ENCODE peak calls at places on chromosomes 4 and X, in six cellular contexts. A is spleen, N is sigmoid colon, V is K562, G is GM12878, X is HCT116. M is an unnamed sample.

GRCh38 chr4:37392540-37393255 is 148.2 kb downstream of the NWD2 start:
- DNase-seq in A (no peak), N (peak), V (no peak), G (no peak), X (peak), M (no peak)

GRCh38 chr4:129059028-129059427 is 34.3 kb downstream of the SCLT1 start:
- DNase-seq in A (no peak), N (no peak), V (no peak), G (no peak), X (no peak), M (no peak)

GRCh38 chr4:173230077-173230476 is 61.5 kb downstream of the GALNT7 start:
- DNase-seq in A (no peak), N (no peak), V (no peak), G (no peak), X (no peak), M (no peak)

GRCh38 chr4:61200195-61200990 is at the start of gene ADGRL3:
- DNase-seq in A (peak), N (peak), V (no peak), G (no peak), X (no peak), M (no peak)

GRCh38 chrX:149392896-149393295 is 112.2 kb downstream of the IDS start:
- DNase-seq in A (no peak), N (no peak), V (no peak), G (no peak), X (no peak), M (no peak)

GRCh38 chr4:6779667-6780565 is 2.6 kb upstream of the KIAA0232 start:
- DNase-seq in A (no peak), N (no peak), V (no peak), G (no peak), X (no peak), M (no peak)

GRCh38 chr4:5895287-5895686 is 2.4 kb upstream of the CRMP1 start:
- DNase-seq in A (no peak), N (no peak), V (no peak), G (no peak), X (no peak), M (no peak)

GRCh38 chr4:116522922-116523321 is 562.5 kb downstream of the TRAM1L1 start:
- DNase-seq in A (no peak), N (no peak), V (no peak), G (no peak), X (no peak), M (no peak)

GRCh38 chr4:84545093-84545492 is 37.8 kb upstream of the CDS1 start:
- DNase-seq in A (no peak), N (no peak), V (no peak), G (no peak), X (no peak), M (no peak)

GRCh38 chrX:51461053-51462050 is 35.0 kb downstream of the NUDT11 start:
- DNase-seq in A (no peak), N (no peak), V (peak), G (no peak), X (peak), M (no peak)

GRCh38 chr4:68904786-68905185 is 46.8 kb downstream of the UGT2A3 start:
- DNase-seq in A (no peak), N (no peak), V (no peak), G (peak), X (no peak), M (peak)

GRCh38 chr4:55004831-55005230 is 120.6 kb downstream of the KDR start:
- DNase-seq in A (no peak), N (no peak), V (no peak), G (no peak), X (no peak), M (no peak)

GRCh38 chr4:166836865-166837264 is 397.4 kb downstream of the SPOCK3 start:
- DNase-seq in A (no peak), N (no peak), V (no peak), G (no peak), X (no peak), M (no peak)

GRCh38 chrX:97685753-97686152 is 802.0 kb downstream of the RPA4 start:
- DNase-seq in A (no peak), N (no peak), V (peak), G (no peak), X (peak), M (no peak)

GRCh38 chrX:119647552-119648420 is 41.6 kb upstream of the NKRF start:
- DNase-seq in A (no peak), N (no peak), V (no peak), G (peak), X (no peak), M (no peak)

GRCh38 chrX:805988-806387 is 175.4 kb downstream of the SHOX start:
- DNase-seq in A (no peak), N (no peak), V (no peak), G (no peak), X (no peak), M (no peak)

GRCh38 chr4:26060286-26060685 is 146.3 kb downstream of the SMIM20 start:
- DNase-seq in A (no peak), N (no peak), V (no peak), G (no peak), X (no peak), M (no peak)

GRCh38 chrX:120244735-120245498 is 5.7 kb upstream of the ZBTB33 start:
- DNase-seq in A (peak), N (peak), V (peak), G (no peak), X (peak), M (peak)

GRCh38 chr4:2353222-2354107 is 65.0 kb downstream of the ZFYVE28 start:
- DNase-seq in A (peak), N (peak), V (no peak), G (no peak), X (no peak), M (no peak)

GRCh38 chr4:3478446-3479357 is 15.6 kb downstream of the DOK7 start:
- DNase-seq in A (no peak), N (no peak), V (no peak), G (no peak), X (no peak), M (no peak)

GRCh38 chr4:131370846-131371245 is 1778.2 kb upstream of the PCDH10 start:
- DNase-seq in A (no peak), N (no peak), V (no peak), G (no peak), X (no peak), M (no peak)

GRCh38 chrX:39969099-39969825 is 128.5 kb downstream of the BCOR start:
- DNase-seq in A (no peak), N (no peak), V (no peak), G (no peak), X (no peak), M (no peak)

GRCh38 chr4:154018659-154019058 is 229.8 kb upstream of the SFRP2 start:
- DNase-seq in A (no peak), N (no peak), V (no peak), G (no peak), X (no peak), M (no peak)

GRCh38 chr4:86834901-86835300 is 14.3 kb downstream of the SLC10A6 start:
- DNase-seq in A (no peak), N (no peak), V (no peak), G (no peak), X (no peak), M (no peak)

GRCh38 chr4:104641427-104641826 is 146.7 kb upstream of the CXXC4 start:
- DNase-seq in A (no peak), N (no peak), V (no peak), G (no peak), X (no peak), M (no peak)

GRCh38 chrX:37685452-37686347 is at the start of gene XK:
- DNase-seq in A (peak), N (peak), V (peak), G (no peak), X (peak), M (peak)

GRCh38 chr4:16516796-16517413 is 290.6 kb upstream of the TAPT1 start:
- DNase-seq in A (no peak), N (no peak), V (no peak), G (no peak), X (no peak), M (peak)

GRCh38 chrX:140572724-140573123 is 67.9 kb upstream of the SOX3 start:
- DNase-seq in A (no peak), N (no peak), V (peak), G (peak), X (no peak), M (no peak)

GRCh38 chr4:84151574-84151973 is 347.5 kb downstream of the NKX6-1 start:
- DNase-seq in A (no peak), N (no peak), V (no peak), G (no peak), X (peak), M (no peak)

GRCh38 chr4:87856816-87857215 is 24.0 kb downstream of the MEPE start:
- DNase-seq in A (no peak), N (no peak), V (no peak), G (no peak), X (no peak), M (no peak)

GRCh38 chr4:153643406-153644016 is 40.6 kb upstream of the TLR2 start:
- DNase-seq in A (no peak), N (no peak), V (peak), G (peak), X (peak), M (no peak)

GRCh38 chrX:72621619-72622485 is 49.2 kb upstream of the HDAC8 start:
- DNase-seq in A (no peak), N (no peak), V (no peak), G (peak), X (peak), M (no peak)

GRCh38 chr4:2290488-2290887 is 28.6 kb upstream of the MXD4 start:
- DNase-seq in A (peak), N (peak), V (no peak), G (no peak), X (no peak), M (no peak)

GRCh38 chr4:64718091-64718490 is 308.8 kb upstream of the TECRL start:
- DNase-seq in A (no peak), N (no peak), V (no peak), G (no peak), X (no peak), M (no peak)

GRCh38 chr4:147865926-147866325 is 134.0 kb downstream of the ARHGAP10 start:
- DNase-seq in A (no peak), N (no peak), V (no peak), G (no peak), X (no peak), M (no peak)

GRCh38 chr4:48400416-48400815 is 59.1 kb downstream of the SLAIN2 start:
- DNase-seq in A (no peak), N (no peak), V (no peak), G (no peak), X (no peak), M (no peak)

GRCh38 chr4:113561758-113562157 is 199.8 kb downstream of the CAMK2D start:
- DNase-seq in A (no peak), N (no peak), V (no peak), G (no peak), X (no peak), M (no peak)

GRCh38 chr4:89754531-89754930 is 82.4 kb downstream of the SNCA start:
- DNase-seq in A (no peak), N (no peak), V (no peak), G (no peak), X (no peak), M (no peak)

GRCh38 chr4:25702848-25703247 is 47.2 kb downstream of the SLC34A2 start:
- DNase-seq in A (no peak), N (no peak), V (no peak), G (no peak), X (no peak), M (no peak)

GRCh38 chrX:54184474-54184873 is 1.4 kb upstream of the FAM120C start:
- DNase-seq in A (no peak), N (no peak), V (no peak), G (no peak), X (no peak), M (no peak)

GRCh38 chrX:54180403-54180802 is 2.7 kb downstream of the FAM120C start:
- DNase-seq in A (no peak), N (no peak), V (no peak), G (no peak), X (no peak), M (no peak)

GRCh38 chrX:54181196-54181953 is 1.7 kb downstream of the FAM120C start:
- DNase-seq in A (no peak), N (no peak), V (no peak), G (no peak), X (no peak), M (no peak)

GRCh38 chrX:54182864-54183613 is at the start of gene FAM120C:
- DNase-seq in A (peak), N (peak), V (peak), G (peak), X (peak), M (peak)

DNA sequence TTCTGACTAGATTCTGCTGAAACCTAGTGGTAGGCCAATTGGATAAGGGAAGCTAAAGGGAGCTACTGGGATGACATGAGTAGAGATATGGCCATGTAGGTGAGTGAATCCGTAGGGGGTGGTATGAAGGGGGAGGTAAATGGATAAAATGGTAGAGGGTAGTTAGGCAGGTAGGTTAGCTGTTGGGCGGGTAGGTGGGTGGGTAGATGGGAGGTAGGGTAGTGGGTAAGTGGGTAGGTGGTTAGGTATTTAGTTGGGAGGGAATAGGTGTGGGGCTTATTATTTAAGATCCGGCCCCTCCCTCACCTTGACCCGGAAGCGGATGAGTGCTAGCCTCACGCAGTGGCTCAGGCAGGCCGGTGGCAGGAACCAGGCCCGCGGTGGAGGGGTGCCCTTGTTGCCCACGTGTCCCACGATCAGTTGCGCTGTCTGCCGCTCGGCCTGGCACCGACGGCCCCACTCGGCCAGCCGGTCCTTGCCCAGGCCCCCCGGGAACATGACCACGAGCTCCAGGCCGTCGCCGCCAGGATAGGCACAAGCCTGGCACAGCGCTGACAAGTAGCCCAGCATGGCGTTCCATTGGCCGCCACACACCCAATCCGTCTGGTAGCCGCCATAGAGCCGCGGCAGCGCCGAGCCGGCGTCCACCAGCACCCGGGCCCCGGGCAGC is 725 bp downstream of the FAM120C start:
- DNase-seq in A (peak), N (peak), V (peak), G (no peak), X (peak), M (peak)
- TF ChIP-seq POLR2A in A (no peak), N (no peak), V (peak), G (peak), X (peak), M (no peak)

DNA sequence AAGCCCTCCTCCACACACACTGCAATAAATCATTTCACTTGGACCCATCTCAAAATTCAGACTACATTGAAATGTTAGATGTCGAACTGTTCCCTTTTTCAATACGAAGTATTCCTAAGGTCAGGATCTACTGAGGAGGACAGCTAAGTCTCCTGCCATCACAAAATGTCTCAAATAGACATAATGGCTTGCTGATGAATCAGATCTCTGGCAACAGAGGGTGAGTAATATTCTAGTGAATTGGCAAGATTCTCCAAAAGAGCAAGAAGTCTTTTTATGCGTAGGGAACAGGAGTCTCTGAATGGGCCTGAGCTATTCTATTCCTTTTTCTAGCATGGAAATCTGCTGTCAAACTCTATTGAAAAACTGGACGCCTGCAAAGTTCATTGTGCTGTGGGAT is 145.4 kb downstream of the FNIP2 start:
- DNase-seq in A (no peak), N (no peak), V (no peak), G (no peak), X (no peak), M (no peak)
- TF ChIP-seq POLR2AphosphoS5 in A (no peak), N (peak), V (no peak), G (no peak), X (no peak), M (no peak)

DNA sequence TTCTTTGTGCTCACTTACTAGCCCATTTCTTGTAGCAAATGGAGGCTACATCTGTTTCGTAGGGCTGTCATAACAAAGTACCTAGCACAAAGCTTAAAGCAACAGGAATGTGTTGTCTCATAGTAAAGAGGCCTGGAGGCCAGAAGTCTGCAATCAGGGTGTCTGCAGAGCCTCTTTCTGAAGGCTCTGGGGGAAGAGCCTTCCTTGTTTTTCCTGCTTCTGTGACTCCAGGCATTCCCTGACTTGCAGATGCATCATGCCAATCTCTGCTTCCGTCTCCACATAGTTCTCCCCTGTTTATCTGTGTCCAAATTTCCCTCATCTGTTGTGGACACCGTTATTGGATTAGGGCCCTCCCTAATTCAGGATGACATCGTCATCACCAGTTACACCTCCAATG is 67.1 kb downstream of the SHROOM2 start:
- DNase-seq in A (no peak), N (no peak), V (no peak), G (no peak), X (no peak), M (no peak)
- TF ChIP-seq CTCF in A (no peak), N (no peak), V (no peak), G (no peak), X (no peak), M (no peak)

GRCh38 chr4:53374777-53375258 is 2.6 kb upstream of the FIP1L1 start:
- DNase-seq in A (no peak), N (no peak), V (no peak), G (no peak), X (no peak), M (no peak)

GRCh38 chr4:53376900-53377299 is 541 bp upstream of the FIP1L1 start:
- DNase-seq in A (no peak), N (no peak), V (no peak), G (no peak), X (no peak), M (no peak)

GRCh38 chr4:53378171-53378482 is 686 bp downstream of the FIP1L1 start:
- DNase-seq in A (no peak), N (no peak), V (no peak), G (no peak), X (no peak), M (no peak)

GRCh38 chr4:53380221-53380620 is 2.8 kb downstream of the FIP1L1 start:
- DNase-seq in A (no peak), N (no peak), V (no peak), G (no peak), X (no peak), M (no peak)

GRCh38 chr4:53377319-53378170 is at the start of gene FIP1L1:
- DNase-seq in A (peak), N (peak), V (peak), G (peak), X (peak), M (peak)
- TF ChIP-seq POLR2A in A (no peak), N (peak), V (peak), G (peak), X (peak), M (peak)

DNA sequence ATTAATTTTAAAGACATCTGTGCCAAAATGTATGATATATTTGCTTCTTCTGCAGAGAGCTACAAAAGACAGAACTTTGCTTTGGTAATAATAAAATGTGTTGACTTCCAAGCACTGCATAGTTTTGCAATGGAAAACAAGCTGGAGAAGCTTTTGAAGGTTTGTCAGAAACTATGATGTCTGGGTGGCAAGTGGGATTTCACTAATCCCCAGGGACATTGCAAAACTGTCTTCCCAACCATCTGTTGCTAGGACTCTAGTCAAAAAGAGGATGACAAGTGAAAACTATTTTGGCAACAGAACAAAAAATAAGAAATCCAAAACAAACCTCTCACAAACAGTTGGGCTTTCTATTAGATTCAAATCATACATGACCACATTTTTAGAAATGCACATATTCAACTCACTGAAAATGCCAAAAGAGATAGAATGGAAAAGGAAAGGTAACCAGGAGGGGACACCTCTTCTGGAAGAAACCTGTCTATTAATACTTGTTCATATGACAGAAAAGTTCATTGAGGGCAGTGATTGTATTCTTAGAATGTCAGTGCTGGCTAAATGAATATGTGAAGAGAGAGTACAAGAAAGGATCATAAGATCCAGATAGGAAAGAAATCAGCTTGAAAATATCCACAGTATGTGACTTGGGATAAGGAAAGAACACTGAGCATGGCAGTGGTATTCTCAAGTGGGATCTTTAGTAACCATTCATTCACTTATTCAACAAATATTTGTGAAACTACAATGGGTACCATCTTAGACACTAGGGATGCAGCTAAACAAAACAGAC is 228.0 kb downstream of the RASL11B start:
- DNase-seq in A (no peak), N (no peak), V (no peak), G (no peak), X (no peak), M (no peak)
- TF ChIP-seq POLR2AphosphoS5 in A (no peak), N (no peak), V (no peak), G (no peak), X (no peak), M (no peak)

GRCh38 chr4:98363431-98363830 is 102.2 kb downstream of the RAP1GDS1 start:
- DNase-seq in A (no peak), N (no peak), V (no peak), G (no peak), X (no peak), M (no peak)

GRCh38 chr4:98374643-98375042 is 113.5 kb downstream of the RAP1GDS1 start:
- DNase-seq in A (no peak), N (no peak), V (no peak), G (no peak), X (no peak), M (no peak)

DNA sequence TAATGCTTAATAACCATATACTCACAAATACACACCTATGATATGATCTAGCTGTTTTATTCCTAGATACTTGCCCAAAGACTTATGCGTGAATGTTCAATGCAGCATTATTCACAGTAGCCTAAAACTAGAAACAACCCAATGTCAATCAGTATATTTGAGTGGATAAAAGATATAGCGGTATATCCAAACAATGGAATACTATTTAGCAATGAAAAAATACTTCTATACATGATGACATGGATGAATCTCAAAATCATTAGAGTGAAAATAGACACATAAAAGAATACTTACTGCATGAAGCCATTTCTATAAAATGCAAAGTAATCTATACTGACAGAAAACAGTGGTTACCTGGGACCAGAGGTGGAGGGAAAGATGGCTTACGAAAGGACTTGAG is 108.1 kb downstream of the RAP1GDS1 start:
- DNase-seq in A (no peak), N (no peak), V (no peak), G (no peak), X (no peak), M (no peak)
- TF ChIP-seq CTCF in A (no peak), N (no peak), V (no peak), G (no peak), X (no peak), M (no peak)

M was measured in prostate gland.